ENCODE peak calls at places on chromosomes 2 and 18, in four cellular contexts. One of them, this sample, is unnamed.

GRCh38 chr18:76979906-76980305 is 152.7 kb downstream of the MBP start:
- DNase-seq in nephron progenitor cell: no peak
- DNase-seq in NCI-H1694 treated with DMSO at 0.1 percent for 48 hours: no peak
- DNase-seq in AG09319: no peak
- DNase-seq in this sample: no peak

GRCh38 chr2:235541838-235542549 is 48.2 kb downstream of the AGAP1 start:
- DNase-seq in NCI-H1694 treated with DMSO at 0.1 percent for 48 hours: no peak
- DNase-seq in AG09319: no peak
- DNase-seq in nephron progenitor cell: no peak
- DNase-seq in this sample: no peak

GRCh38 chr18:46070683-46071614 is 1.1 kb downstream of the PSTPIP2 start:
- DNase-seq in nephron progenitor cell: peak
- DNase-seq in NCI-H1694 treated with DMSO at 0.1 percent for 48 hours: no peak
- DNase-seq in AG09319: no peak
- DNase-seq in this sample: no peak

GRCh38 chr2:203097735-203098134 is 83.1 kb downstream of the NBEAL1 start:
- DNase-seq in AG09319: no peak
- DNase-seq in nephron progenitor cell: no peak
- DNase-seq in NCI-H1694 treated with DMSO at 0.1 percent for 48 hours: no peak
- DNase-seq in this sample: no peak

GRCh38 chr2:239609162-239609561 is 208.3 kb upstream of the HDAC4 start:
- DNase-seq in NCI-H1694 treated with DMSO at 0.1 percent for 48 hours: no peak
- DNase-seq in AG09319: no peak
- DNase-seq in nephron progenitor cell: no peak
- DNase-seq in this sample: no peak

GRCh38 chr2:190972846-190973245 is 41.1 kb downstream of the STAT1 start:
- DNase-seq in AG09319: no peak
- DNase-seq in NCI-H1694 treated with DMSO at 0.1 percent for 48 hours: no peak
- DNase-seq in nephron progenitor cell: no peak
- DNase-seq in this sample: no peak

GRCh38 chr18:74905245-74905644 is 303.7 kb downstream of the PTGR3 start:
- DNase-seq in AG09319: no peak
- DNase-seq in nephron progenitor cell: no peak
- DNase-seq in NCI-H1694 treated with DMSO at 0.1 percent for 48 hours: no peak
- DNase-seq in this sample: no peak

GRCh38 chr2:9152975-9153402 is 53.6 kb upstream of the ASAP2 start:
- DNase-seq in nephron progenitor cell: peak
- DNase-seq in AG09319: no peak
- DNase-seq in NCI-H1694 treated with DMSO at 0.1 percent for 48 hours: no peak
- DNase-seq in this sample: no peak

GRCh38 chr2:234291765-234292204 is 205.1 kb downstream of the ARL4C start:
- DNase-seq in NCI-H1694 treated with DMSO at 0.1 percent for 48 hours: no peak
- DNase-seq in AG09319: no peak
- DNase-seq in nephron progenitor cell: peak
- DNase-seq in this sample: no peak

GRCh38 chr2:157627594-157628281 is 926 bp downstream of the ACVR1C start:
- DNase-seq in AG09319: no peak
- DNase-seq in NCI-H1694 treated with DMSO at 0.1 percent for 48 hours: no peak
- DNase-seq in nephron progenitor cell: peak
- DNase-seq in this sample: no peak

GRCh38 chr2:54073796-54074195 is 41.6 kb upstream of the ACYP2 start:
- DNase-seq in NCI-H1694 treated with DMSO at 0.1 percent for 48 hours: no peak
- DNase-seq in AG09319: no peak
- DNase-seq in nephron progenitor cell: no peak
- DNase-seq in this sample: no peak